ENCODE peak calls at places on chromosomes 3 and 15, in seven cellular contexts. K is RPMI8226; S is stimulated activated CD4-positive, alpha-beta T cell treated with anti-CD3 and anti-CD28 coated beads, Interleukin-4, amount 100 ng/mL, for 24 hours; Y is GM10248; I is fibroblast of the aortic adventitia; Z is NCI-H526; G is GM19239. N is an unnamed sample.

GRCh38 chr3:108085821-108086350 is 4.9 kb downstream of the CD47 start:
- DNase-seq in K (no peak), S (no peak), Y (no peak), I (no peak), Z (no peak), G (no peak), N (no peak)

GRCh38 chr3:34015204-34016142 is 217.0 kb downstream of the PDCD6IP start:
- DNase-seq in K (no peak), S (no peak), Y (no peak), I (peak; percentile 39), Z (peak; percentile 23), G (no peak), N (no peak)

GRCh38 chr3:69299344-69299743 is 86.5 kb downstream of the FRMD4B start:
- DNase-seq in K (no peak), S (no peak), Y (no peak), I (no peak), Z (no peak), G (no peak), N (no peak)

GRCh38 chr15:62958528-62958927 is 84.0 kb upstream of the TPM1 start:
- DNase-seq in K (no peak), S (no peak), Y (no peak), I (peak; percentile 37), Z (no peak), G (no peak), N (peak; percentile 78)

GRCh38 chr3:42710323-42711021 is 7.9 kb upstream of the HHATL start:
- DNase-seq in K (no peak), S (no peak), Y (no peak), I (no peak), Z (no peak), G (no peak), N (no peak)

GRCh38 chr3:17013050-17013449 is 128.3 kb downstream of the PLCL2 start:
- DNase-seq in K (no peak), S (no peak), Y (no peak), I (no peak), Z (no peak), G (no peak), N (no peak)

GRCh38 chr15:74337607-74338211 is 29.7 kb downstream of the CYP11A1 start:
- DNase-seq in K (no peak), S (no peak), Y (no peak), I (no peak), Z (no peak), G (no peak), N (no peak)

GRCh38 chr15:65060641-65061397 is 7.0 kb downstream of the RASL12 start:
- DNase-seq in K (no peak), S (no peak), Y (no peak), I (no peak), Z (no peak), G (no peak), N (no peak)

GRCh38 chr3:13896473-13897154 is 16.7 kb upstream of the WNT7A start:
- DNase-seq in K (peak; percentile 76), S (peak; percentile 66), Y (peak; percentile 51), I (peak; percentile 74), Z (peak; percentile 85), G (no peak), N (peak; percentile 19)

GRCh38 chr3:43434431-43434830 is 148.1 kb downstream of the SNRK start:
- DNase-seq in K (no peak), S (no peak), Y (no peak), I (no peak), Z (no peak), G (no peak), N (peak; percentile 4)

N was measured in fibroblast of gingiva.